ENCODE peak calls at places on chromosomes 16 and 17, in nine cellular contexts. A is WTC11; H is cardiac muscle cell; U is GM13977; F is effector memory CD8-positive, alpha-beta T cell; D is amniotic stem cell; J is DMS79 treated with DMSO at 0.1 percent for 48 hours; B is NCI-H510A treated with DMSO at 0.1 percent for 48 hours; Z is ovary. M is an unnamed sample.

GRCh38 chr17:42183741-42184711 is 1.2 kb downstream of the HCRT start:
- DNase-seq in B (peak), H (peak), Z (peak), J (peak), D (no peak), A (peak), U (peak), F (peak), M (no peak)

GRCh38 chr16:78292726-78293380 is 193.4 kb downstream of the WWOX start:
- DNase-seq in F (no peak), Z (no peak), U (no peak), B (peak), H (no peak), A (no peak), D (no peak), J (no peak), M (no peak)

GRCh38 chr17:40956401-40957254 is 10.1 kb downstream of the KRT39 start:
- DNase-seq in A (no peak), J (no peak), H (peak), B (peak), F (no peak), Z (no peak), U (no peak), D (peak), M (peak)

GRCh38 chr17:34842235-34842634 is 119.0 kb downstream of the CCT6B start:
- DNase-seq in U (no peak), H (no peak), B (no peak), A (no peak), J (no peak), Z (no peak), D (no peak), F (no peak), M (no peak)

GRCh38 chr16:80015566-80015965 is 415.0 kb upstream of the MAF start:
- DNase-seq in U (no peak), Z (no peak), H (no peak), B (no peak), D (no peak), A (no peak), J (no peak), F (no peak), M (no peak)

GRCh38 chr16:71846443-71846842 is 667 bp downstream of the ATXN1L start:
- DNase-seq in H (peak), F (peak), Z (no peak), J (no peak), A (peak), D (no peak), B (no peak), U (no peak), M (no peak)

GRCh38 chr17:83171661-83172060 is 92.3 kb downstream of the METRNL start:
- DNase-seq in Z (no peak), F (no peak), B (no peak), D (no peak), H (no peak), J (no peak), A (peak), U (no peak), M (no peak)

GRCh38 chr16:21646721-21647561 is 5.5 kb downstream of the IGSF6 start:
- DNase-seq in H (no peak), U (peak), A (no peak), J (peak), Z (no peak), B (no peak), D (no peak), F (peak), M (no peak)

GRCh38 chr16:7086842-7087616 is 245.6 kb upstream of the RBFOX1 start:
- DNase-seq in D (no peak), Z (no peak), A (peak), F (no peak), J (peak), B (no peak), U (no peak), H (no peak), M (no peak)

GRCh38 chr16:89695875-89696597 is 5.5 kb downstream of the SPATA2L start:
- DNase-seq in Z (peak), D (no peak), B (no peak), A (no peak), J (no peak), H (no peak), U (no peak), F (no peak), M (no peak)

GRCh38 chr16:85017151-85017550 is 5.8 kb upstream of the ZDHHC7 start:
- DNase-seq in Z (no peak), B (no peak), F (no peak), U (peak), J (no peak), A (no peak), H (peak), D (no peak), M (no peak)